ENCODE peak calls at places on chromosomes 13 and 19, in six cellular contexts. Y is hepatocyte; T is CD8-positive, alpha-beta memory T cell; Q is DND-41; O is mesendoderm; F is mammary epithelial cell. D is an unnamed sample.

GRCh38 chr19:39795001-39795400 is 16.3 kb downstream of the LEUTX start:
- DNase-seq in Q (no peak), T (no peak), Y (no peak), O (no peak), F (peak; percentile 8), D (no peak)

GRCh38 chr19:29098863-29099481 is 114.0 kb downstream of the UQCRFS1 start:
- DNase-seq in F (peak; percentile 35), O (no peak), Q (no peak), T (no peak), Y (peak; percentile 75), D (peak; percentile 88)

GRCh38 chr19:1365306-1365963 is 18.3 kb upstream of the NDUFS7 start:
- DNase-seq in Q (no peak), Y (no peak), O (no peak), T (no peak), F (no peak), D (no peak)

GRCh38 chr19:30049226-30049625 is 107.2 kb downstream of the URI1 start:
- DNase-seq in F (no peak), T (no peak), Y (no peak), Q (no peak), O (no peak), D (no peak)

GRCh38 chr13:31556376-31556775 is 182.9 kb upstream of the RXFP2 start:
- DNase-seq in O (peak; percentile 16), Y (no peak), T (no peak), F (no peak), Q (no peak), D (no peak)

GRCh38 chr13:112760931-112761330 is 71.1 kb downstream of the ATP11A start:
- DNase-seq in Q (no peak), Y (no peak), O (no peak), F (no peak), T (no peak), D (no peak)

GRCh38 chr13:101640797-101641400 is 188.4 kb downstream of the ITGBL1 start:
- DNase-seq in F (peak; percentile 73), O (no peak), Q (no peak), Y (no peak), T (no peak), D (no peak)

GRCh38 chr13:34523401-34523800 is 418.7 kb upstream of the NBEA start:
- DNase-seq in Y (no peak), F (no peak), O (no peak), Q (no peak), T (no peak), D (no peak)

GRCh38 chr19:48795855-48796142 is 15.0 kb downstream of the BCAT2 start:
- DNase-seq in Q (no peak), Y (peak; percentile 44), F (no peak), O (no peak), T (no peak), D (peak; percentile 63)

GRCh38 chr13:67048084-67048792 is 181.9 kb downstream of the PCDH9 start:
- DNase-seq in Y (peak; percentile 15), T (no peak), O (no peak), F (peak; percentile 9), Q (peak; percentile 69), D (no peak)

GRCh38 chr19:14159059-14159458 is 22.7 kb upstream of the ASF1B start:
- DNase-seq in Q (no peak), T (no peak), Y (no peak), O (no peak), F (no peak), D (no peak)

GRCh38 chr13:114016321-114017027 is 42.6 kb upstream of the C13orf46 start:
- DNase-seq in T (no peak), O (no peak), F (no peak), Q (no peak), Y (no peak), D (no peak)

GRCh38 chr13:25966086-25966485 is 85.7 kb downstream of the SHISA2 start:
- DNase-seq in T (no peak), F (no peak), Y (peak; percentile 26), Q (no peak), O (no peak), D (no peak)

GRCh38 chr13:48159436-48160225 is 64.7 kb upstream of the MED4 start:
- DNase-seq in Y (no peak), O (peak; percentile 57), F (peak; percentile 69), Q (no peak), T (no peak), D (no peak)

GRCh38 chr13:99086149-99086868 is 108.4 kb upstream of the DOCK9 start:
- DNase-seq in Y (peak; percentile 85), Q (peak; percentile 70), O (peak; percentile 48), T (peak; percentile 84), F (peak; percentile 64), D (peak; percentile 68)

GRCh38 chr13:109256866-109257760 is 529.3 kb downstream of the IRS2 start:
- DNase-seq in T (no peak), O (peak; percentile 87), Y (peak; percentile 80), Q (no peak), F (peak; percentile 100), D (no peak)

GRCh38 chr19:32971012-32971595 is 654 bp downstream of the CEP89 start:
- DNase-seq in F (no peak), O (no peak), Y (no peak), T (no peak), Q (no peak), D (no peak)

GRCh38 chr13:33937373-33938087 is 119.6 kb downstream of the RFC3 start:
- DNase-seq in F (peak; percentile 91), Q (no peak), O (peak; percentile 65), T (no peak), Y (no peak), D (no peak)

GRCh38 chr19:495440-496332 is 600 bp upstream of the MADCAM1 start:
- DNase-seq in F (no peak), T (no peak), Y (peak; percentile 43), Q (no peak), O (peak; percentile 78), D (peak; percentile 54)

GRCh38 chr19:44635581-44636438 is 7.9 kb upstream of the PVR start:
- DNase-seq in Y (no peak), O (no peak), T (no peak), F (no peak), Q (no peak), D (no peak)

GRCh38 chr19:35212241-35212640 is 16.3 kb downstream of the FAM187B start:
- DNase-seq in F (no peak), T (peak; percentile 50), Q (no peak), Y (no peak), O (no peak), D (no peak)
- H3K27ac ChIP-seq in F (no peak overlapping the region), T (peak overlapping the region; percentile 86), Q (no peak overlapping the region), Y (no peak overlapping the region), O (no peak overlapping the region), D (no peak overlapping the region)

GRCh38 chr13:106105153-106105552 is 430.3 kb downstream of the EFNB2 start:
- DNase-seq in O (no peak), T (no peak), Q (no peak), Y (no peak), F (peak; percentile 67), D (no peak)
- H3K27ac ChIP-seq in O (no peak overlapping the region), T (no peak overlapping the region), Q (no peak overlapping the region), Y (peak overlapping the region; percentile 92), F (peak overlapping the region; percentile 48), D (no peak overlapping the region)

GRCh38 chr19:53594811-53595509 is 36.8 kb upstream of the DPRX start:
- DNase-seq in F (no peak), Q (no peak), T (no peak), Y (no peak), O (peak; percentile 87), D (no peak)

GRCh38 chr19:53598361-53598760 is 33.4 kb upstream of the DPRX start:
- DNase-seq in Y (no peak), O (peak; percentile 52), T (no peak), F (no peak), Q (no peak), D (no peak)

GRCh38 chr19:53596056-53596455 is 35.7 kb upstream of the DPRX start:
- DNase-seq in Q (no peak), T (no peak), Y (no peak), F (no peak), O (no peak), D (no peak)

GRCh38 chr19:53597023-53597422 is 34.8 kb upstream of the DPRX start:
- DNase-seq in Y (no peak), Q (no peak), F (peak; percentile 63), O (no peak), T (no peak), D (no peak)

DNA sequence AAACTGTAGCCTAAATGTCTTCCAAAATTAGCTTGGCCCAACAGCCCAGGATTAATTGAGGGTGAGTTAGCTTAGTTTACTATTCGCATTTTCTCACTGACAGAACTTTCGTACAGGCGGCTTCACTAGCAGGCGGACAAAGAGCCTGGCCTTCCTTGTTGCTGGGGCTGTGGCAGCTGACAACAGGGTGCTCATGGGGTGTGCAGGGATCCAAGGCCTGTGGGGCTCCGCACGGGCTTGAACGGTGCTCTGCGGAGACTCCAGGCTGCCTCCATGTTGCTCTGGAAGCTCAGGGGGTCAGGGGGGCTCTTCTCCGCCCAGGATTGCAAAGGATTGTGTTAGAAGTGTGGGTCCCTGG is 36.3 kb upstream of the DPRX start:
- DNase-seq in Q (no peak), F (no peak), Y (no peak), O (no peak), T (no peak), D (no peak)
- H3K27ac ChIP-seq in Q (no peak overlapping the region), F (no peak overlapping the region), Y (no peak overlapping the region), O (peak overlapping the region; percentile 100), T (no peak overlapping the region), D (no peak overlapping the region)

DNA sequence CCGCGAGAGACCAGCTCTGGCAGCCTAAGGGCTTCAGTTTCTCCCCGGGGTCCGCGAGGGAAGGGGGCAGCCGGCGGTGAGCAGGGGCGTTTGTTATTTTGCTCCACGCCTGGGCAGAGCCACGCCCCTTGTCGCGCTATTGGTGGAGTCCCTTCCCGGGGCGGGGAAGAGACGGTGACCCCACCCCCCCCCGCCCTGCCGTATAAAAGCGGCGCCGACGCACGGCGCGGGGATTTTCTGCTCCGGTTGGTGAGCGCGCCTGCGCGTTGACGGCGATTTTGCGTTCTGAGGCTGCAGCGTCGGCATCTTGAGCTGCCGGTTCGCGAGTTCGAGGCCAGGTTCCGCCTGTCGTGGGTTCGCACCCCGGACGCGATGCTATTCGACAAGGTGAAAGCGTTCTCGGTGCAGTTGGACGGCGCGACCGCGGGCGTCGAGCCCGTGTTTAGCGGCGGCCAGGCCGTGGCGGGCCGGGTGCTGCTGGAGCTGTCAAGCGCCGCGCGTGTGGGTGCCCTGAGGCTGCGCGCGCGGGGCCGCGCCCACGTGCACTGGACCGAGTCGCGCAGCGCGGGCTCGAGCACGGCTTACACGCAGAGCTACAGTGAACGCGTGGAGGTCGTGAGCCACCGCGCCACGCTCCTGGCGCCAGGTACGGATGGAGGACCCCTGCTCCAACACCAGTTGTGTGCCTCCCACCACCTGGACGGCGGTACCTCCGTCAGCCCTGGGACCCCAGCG is at the start of gene ARRDC2:
- DNase-seq in F (peak; percentile 84), Y (peak; percentile 95), Q (peak; percentile 90), O (peak; percentile 94), T (peak; percentile 93), D (peak; percentile 93)
- H3K27ac ChIP-seq in F (peak within 1 kb of the TSS; percentile 9), Y (peak within 1 kb of the TSS; percentile 3), Q (peak within 1 kb of the TSS; percentile 84), O (no peak within 1 kb of the TSS), T (peak within 1 kb of the TSS; percentile 38), D (peak within 1 kb of the TSS; percentile 97)

GRCh38 chr19:12841094-12841493 is 2.8 kb downstream of the MAST1 start:
- DNase-seq in F (no peak), Y (peak; percentile 77), O (peak; percentile 98), Q (no peak), T (no peak), D (no peak)

GRCh38 chr19:12842511-12842910 is 4.2 kb downstream of the MAST1 start:
- DNase-seq in Y (no peak), F (no peak), Q (no peak), O (no peak), T (no peak), D (peak; percentile 23)

GRCh38 chr19:12838893-12839656 is 760 bp downstream of the MAST1 start:
- DNase-seq in Y (no peak), T (peak; percentile 58), Q (peak; percentile 38), O (no peak), F (no peak), D (peak; percentile 35)

GRCh38 chr19:12838182-12838890 is at the start of gene MAST1:
- DNase-seq in Y (peak; percentile 83), O (peak; percentile 66), F (no peak), T (peak; percentile 61), Q (peak; percentile 75), D (peak; percentile 24)

GRCh38 chr19:12840091-12841079 is 2.1 kb downstream of the MAST1 start:
- DNase-seq in Y (peak; percentile 79), F (peak; percentile 84), O (peak; percentile 98), Q (peak; percentile 44), T (peak; percentile 53), D (peak; percentile 73)
- H3K27ac ChIP-seq in Y (no peak overlapping the region), F (no peak overlapping the region), O (no peak overlapping the region), Q (no peak overlapping the region), T (no peak overlapping the region), D (no peak overlapping the region)